ENCODE peak calls at places on chromosomes 6 and 20, in seven cellular contexts. O is cardiac fibroblast, D is GM12878, A is GM12865, F is pancreas, V is endodermal cell, G is upper lobe of right lung. K is an unnamed sample.

GRCh38 chr6:55290736-55291135 is 36.5 kb upstream of the GFRAL start:
- DNase-seq in F (no peak), A (no peak), G (no peak), O (no peak), D (no peak), V (no peak), K (no peak)

GRCh38 chr20:35552914-35553313 is 11.0 kb downstream of the ERGIC3 start:
- DNase-seq in G (no peak), A (no peak), F (no peak), D (no peak), O (no peak), V (no peak), K (no peak)

GRCh38 chr6:93139408-93140081 is 279.8 kb downstream of the EPHA7 start:
- DNase-seq in V (no peak), F (no peak), G (no peak), O (no peak), D (no peak), A (peak), K (no peak)

GRCh38 chr20:10573273-10573950 is 100.4 kb downstream of the JAG1 start:
- DNase-seq in V (no peak), D (no peak), O (peak), G (no peak), A (no peak), F (no peak), K (no peak)

GRCh38 chr6:109795994-109796555 is 105.0 kb downstream of the FIG4 start:
- DNase-seq in D (no peak), A (peak), V (no peak), G (no peak), O (peak), F (no peak), K (no peak)

GRCh38 chr6:103983000-103983399 is 876.7 kb downstream of the HACE1 start:
- DNase-seq in V (no peak), G (no peak), F (no peak), O (peak), A (no peak), D (no peak), K (no peak)

GRCh38 chr6:30761791-30762429 is 17.6 kb upstream of the IER3 start:
- DNase-seq in V (no peak), A (peak), F (no peak), O (no peak), G (no peak), D (no peak), K (no peak)

GRCh38 chr6:155085582-155086253 is 90.6 kb downstream of the TIAM2 start:
- DNase-seq in O (peak), D (no peak), V (peak), A (no peak), G (no peak), F (peak), K (no peak)

GRCh38 chr20:47062226-47062880 is 167.7 kb downstream of the EYA2 start:
- DNase-seq in D (no peak), O (no peak), V (no peak), G (no peak), A (no peak), F (no peak), K (no peak)

GRCh38 chr6:149431905-149432775 is 32.1 kb downstream of the SUMO4 start:
- DNase-seq in G (peak), F (peak), O (peak), V (peak), A (peak), D (peak), K (peak)

GRCh38 chr20:49420811-49421295 is 61.6 kb downstream of the KCNB1 start:
- DNase-seq in O (peak), V (no peak), A (no peak), D (no peak), F (no peak), G (no peak), K (no peak)

GRCh38 chr6:126228001-126228791 is 111.7 kb upstream of the CENPW start:
- DNase-seq in F (no peak), D (no peak), A (no peak), G (no peak), O (no peak), V (no peak), K (no peak)

GRCh38 chr6:111710439-111710838 is 104.8 kb upstream of the TRAF3IP2 start:
- DNase-seq in A (no peak), V (no peak), O (no peak), G (no peak), D (no peak), F (no peak), K (no peak)

GRCh38 chr6:53302678-53303360 is 45.9 kb downstream of the ELOVL5 start:
- DNase-seq in F (no peak), A (no peak), D (no peak), O (peak), G (no peak), V (no peak), K (no peak)

GRCh38 chr6:54179152-54179551 is 67.9 kb downstream of the MLIP start:
- DNase-seq in G (no peak), V (no peak), D (no peak), F (no peak), O (no peak), A (no peak), K (no peak)

GRCh38 chr6:149888659-149889058 is 9.3 kb downstream of the RAET1E start:
- DNase-seq in F (no peak), V (no peak), G (no peak), D (no peak), A (no peak), O (peak), K (no peak)

GRCh38 chr6:107068691-107069630 is 41.0 kb downstream of the MTRES1 start:
- DNase-seq in O (no peak), V (no peak), A (no peak), F (no peak), G (no peak), D (no peak), K (no peak)

GRCh38 chr20:21102252-21102609 is 3.9 kb downstream of the LINC00237 start:
- DNase-seq in V (peak), A (peak), O (no peak), G (no peak), F (peak), D (no peak), K (no peak)

GRCh38 chr6:17714879-17715860 is 8.4 kb upstream of the NUP153 start:
- DNase-seq in F (no peak), G (no peak), O (peak), A (peak), D (no peak), V (peak), K (no peak)

GRCh38 chr6:112563368-112563767 is 216.2 kb downstream of the RFPL4B start:
- DNase-seq in V (peak), D (no peak), G (no peak), O (peak), F (no peak), A (no peak), K (no peak)

GRCh38 chr20:39778847-39779641 is 816.9 kb downstream of the DHX35 start:
- DNase-seq in A (no peak), F (no peak), G (no peak), D (no peak), V (peak), O (no peak), K (no peak)

GRCh38 chr20:39605908-39606307 is 643.8 kb downstream of the DHX35 start:
- DNase-seq in G (no peak), V (no peak), D (no peak), O (no peak), A (no peak), F (no peak), K (no peak)

GRCh38 chr6:165983112-165984072 is 184.3 kb downstream of the TBXT start:
- DNase-seq in G (no peak), D (no peak), V (no peak), F (no peak), O (no peak), A (no peak), K (no peak)

GRCh38 chr6:75376347-75377024 is 91.9 kb upstream of the TMEM30A start:
- DNase-seq in F (no peak), O (peak), V (no peak), D (no peak), A (no peak), G (no peak), K (no peak)

GRCh38 chr6:13466304-13467215 is 20.8 kb downstream of the GFOD1 start:
- DNase-seq in V (peak), A (no peak), D (no peak), O (no peak), F (no peak), G (no peak), K (no peak)

GRCh38 chr6:43317968-43318367 is 9.3 kb upstream of the CRIP3 start:
- DNase-seq in F (no peak), A (no peak), D (no peak), V (no peak), G (no peak), O (no peak), K (no peak)

GRCh38 chr20:44211177-44212039 is 837 bp upstream of the OSER1 start:
- DNase-seq in F (no peak), O (peak), G (no peak), A (no peak), D (no peak), V (no peak), K (no peak)

GRCh38 chr20:2093200-2093781 is 8.3 kb upstream of the STK35 start:
- DNase-seq in G (no peak), F (no peak), D (no peak), A (peak), O (no peak), V (peak), K (no peak)

GRCh38 chr6:89483111-89483720 is 50.3 kb downstream of the ANKRD6 start:
- DNase-seq in V (peak), A (no peak), G (no peak), D (no peak), F (peak), O (peak), K (no peak)
- TF ChIP-seq CTCF in V (no peak), A (no peak), G (no peak), D (no peak), F (no peak), O (no peak), K (no peak)

GRCh38 chr6:27428502-27428901 is 39.9 kb downstream of the ZNF391 start:
- DNase-seq in O (no peak), D (no peak), F (no peak), V (no peak), G (no peak), A (no peak), K (no peak)
- H3K4me3 ChIP-seq in O (no peak), D (no peak), F (no peak), V (no peak), G (no peak), A (no peak), K (no peak)

DNA sequence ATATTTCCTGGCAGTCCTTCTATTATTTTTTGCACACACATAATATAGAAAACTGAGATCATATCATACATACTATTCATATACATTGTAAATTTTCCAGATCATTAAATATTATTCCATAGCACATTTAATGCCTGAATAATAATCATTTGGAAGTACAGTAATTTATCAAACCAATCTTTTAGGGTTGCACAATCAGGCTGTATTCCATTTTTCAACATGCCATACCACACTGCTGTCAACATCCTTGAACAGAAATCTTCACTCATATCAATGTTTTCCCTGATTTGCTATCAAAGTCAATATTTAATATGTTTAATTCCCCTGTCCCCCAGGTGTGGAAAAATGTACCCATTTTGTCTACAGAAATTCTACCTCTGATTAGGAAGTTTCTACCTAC is 122.7 kb upstream of the ADGRF1 start:
- DNase-seq in A (no peak), F (no peak), D (no peak), G (no peak), O (no peak), V (no peak), K (no peak)
- TF ChIP-seq CTCF in A (no peak), F (no peak), D (no peak), G (no peak), O (no peak), V (no peak), K (no peak)

GRCh38 chr20:14431568-14431967 is 94.2 kb upstream of the FLRT3 start:
- DNase-seq in D (no peak), V (no peak), O (no peak), A (no peak), G (no peak), F (no peak), K (no peak)

GRCh38 chr20:14434379-14435136 is 97.1 kb upstream of the FLRT3 start:
- DNase-seq in O (peak), V (no peak), F (no peak), G (no peak), A (no peak), D (no peak), K (no peak)

DNA sequence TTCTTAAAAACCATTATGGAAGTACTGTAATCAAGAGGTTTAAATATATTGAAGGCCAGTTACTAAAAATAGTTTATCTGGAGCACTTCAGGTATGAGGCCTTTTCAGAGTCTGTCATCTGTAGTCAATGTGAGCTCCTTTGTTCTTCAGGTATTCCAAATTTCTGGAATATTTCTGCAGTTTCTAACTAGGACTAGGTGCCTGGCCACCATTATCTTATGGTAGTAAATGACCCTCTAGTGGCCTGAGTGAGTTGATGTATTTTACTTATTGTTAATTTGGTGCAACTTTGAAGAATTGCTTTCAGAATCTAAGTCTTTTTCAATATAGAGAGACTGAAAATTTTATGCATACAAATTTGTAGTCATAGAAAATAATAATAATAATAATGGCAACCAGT is 95.2 kb upstream of the FLRT3 start:
- DNase-seq in F (no peak), D (no peak), G (no peak), O (no peak), V (no peak), A (no peak), K (no peak)
- H3K4me3 ChIP-seq in F (no peak), D (no peak), G (no peak), O (no peak), V (no peak), A (no peak), K (no peak)

GRCh38 chr20:57581202-57582028 is 20.5 kb downstream of the PCK1 start:
- DNase-seq in A (no peak), V (no peak), D (no peak), O (no peak), G (no peak), F (no peak), K (no peak)
- TF ChIP-seq CTCF in A (no peak), V (peak), D (no peak), O (no peak), G (no peak), F (no peak), K (no peak)

GRCh38 chr6:158633127-158633526 is 11.4 kb downstream of the DYNLT1 start:
- DNase-seq in O (no peak), F (no peak), V (no peak), A (no peak), G (peak), D (no peak), K (no peak)

GRCh38 chr6:158636778-158637177 is 7.8 kb downstream of the DYNLT1 start:
- DNase-seq in O (no peak), A (no peak), F (no peak), G (no peak), V (no peak), D (no peak), K (no peak)

GRCh38 chr6:158635427-158636073 is 9.0 kb downstream of the DYNLT1 start:
- DNase-seq in O (no peak), F (no peak), G (peak), V (no peak), A (no peak), D (no peak), K (no peak)

GRCh38 chr6:158631678-158632537 is 12.6 kb downstream of the DYNLT1 start:
- DNase-seq in V (peak), G (peak), O (peak), A (no peak), F (no peak), D (no peak), K (no peak)

GRCh38 chr6:158634695-158635426 is 9.7 kb downstream of the DYNLT1 start:
- DNase-seq in V (no peak), D (no peak), O (no peak), F (no peak), G (peak), A (no peak), K (no peak)
- H3K4me3 ChIP-seq in V (no peak), D (no peak), O (no peak), F (no peak), G (no peak), A (no peak), K (no peak)

GRCh38 chr6:33581186-33581585 is 1.1 kb upstream of the BAK1 start:
- DNase-seq in D (no peak), V (no peak), G (no peak), F (no peak), O (no peak), A (no peak), K (no peak)

GRCh38 chr6:33586108-33586640 is 6.1 kb upstream of the BAK1 start:
- DNase-seq in G (no peak), V (no peak), D (no peak), F (no peak), O (no peak), A (no peak), K (no peak)

GRCh38 chr6:33585403-33586107 is 5.5 kb upstream of the BAK1 start:
- DNase-seq in G (peak), D (peak), O (peak), A (peak), F (peak), V (peak), K (peak)

GRCh38 chr6:33584700-33585402 is 4.8 kb upstream of the BAK1 start:
- DNase-seq in A (no peak), V (peak), D (no peak), G (no peak), O (no peak), F (no peak), K (no peak)

GRCh38 chr6:33583591-33584155 is 3.6 kb upstream of the BAK1 start:
- DNase-seq in O (no peak), G (no peak), D (no peak), V (peak), F (no peak), A (no peak), K (no peak)
- TF ChIP-seq CTCF in O (peak), G (no peak), D (peak), V (peak), F (no peak), A (peak), K (peak)

DNA sequence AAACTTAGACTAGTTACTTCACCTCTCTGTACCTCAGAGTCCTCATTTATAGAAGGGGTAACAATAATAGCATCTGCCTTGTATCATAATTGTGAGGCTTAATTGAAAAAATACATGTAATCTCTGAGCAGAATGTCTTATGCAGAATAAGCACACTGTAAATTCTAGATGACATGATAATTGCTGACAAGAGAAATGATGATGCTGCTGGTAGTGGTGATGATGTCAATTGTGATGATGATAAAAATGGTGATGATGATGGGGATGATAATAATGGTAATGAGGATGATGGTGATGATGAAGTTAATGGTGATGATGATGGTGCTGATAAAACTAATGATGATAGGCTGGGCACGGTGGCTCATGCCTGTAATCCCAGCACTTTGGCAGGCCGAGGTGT is 346.1 kb upstream of the CDH4 start:
- DNase-seq in G (no peak), D (no peak), A (no peak), O (no peak), V (no peak), F (no peak), K (no peak)
- H3K4me3 ChIP-seq in G (no peak), D (no peak), A (no peak), O (no peak), V (no peak), F (no peak), K (no peak)

GRCh38 chr20:18072532-18072931 is 14.8 kb upstream of the OVOL2 start:
- DNase-seq in F (no peak), V (no peak), G (no peak), O (no peak), A (no peak), D (no peak), K (no peak)

GRCh38 chr20:18063676-18064075 is 6.0 kb upstream of the OVOL2 start:
- DNase-seq in O (no peak), F (no peak), V (peak), G (no peak), D (no peak), A (no peak), K (no peak)

DNA sequence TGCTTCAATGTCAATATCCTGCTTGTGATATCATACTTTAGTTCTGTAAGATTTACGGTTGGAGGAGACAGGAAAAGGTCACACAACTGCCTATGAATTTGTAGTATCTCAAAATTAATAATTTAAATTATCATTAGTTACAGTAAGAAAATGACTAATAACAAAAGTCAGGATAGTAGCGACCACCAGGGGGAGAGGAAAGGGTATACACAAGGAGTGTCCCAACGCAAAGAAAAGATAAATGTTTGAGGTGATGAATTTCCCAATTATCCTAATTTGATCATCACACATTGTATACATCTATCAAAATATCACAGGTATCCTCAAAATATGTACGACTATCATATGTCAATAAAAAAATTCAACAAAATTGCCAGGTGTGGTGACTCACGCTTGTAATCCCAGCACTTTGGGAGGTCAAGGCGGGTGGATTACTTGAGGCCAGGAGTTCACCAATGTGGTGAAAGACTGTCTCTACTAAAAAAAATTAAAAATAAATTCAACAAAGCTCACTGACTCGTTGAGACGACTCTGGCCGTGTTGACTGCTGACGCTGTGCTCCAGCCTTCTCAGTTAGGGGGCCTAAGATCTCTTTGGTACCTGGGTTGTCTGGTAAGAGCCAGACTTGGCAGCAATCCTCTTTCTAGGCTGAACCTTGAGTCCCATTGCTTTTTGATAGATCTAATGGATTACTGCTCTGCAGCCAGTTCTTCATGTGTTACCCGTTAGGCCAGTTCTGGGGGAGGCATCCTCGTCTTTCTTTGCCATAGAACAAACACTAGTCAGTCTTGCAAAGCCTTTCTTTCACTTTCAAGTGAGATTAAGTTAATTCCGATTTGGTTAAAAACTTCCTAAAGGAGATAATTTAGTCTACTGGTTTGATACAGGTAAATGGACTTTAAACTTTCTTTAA is 9.0 kb upstream of the OVOL2 start:
- DNase-seq in V (peak), G (no peak), F (no peak), D (no peak), A (no peak), O (no peak), K (no peak)
- TF ChIP-seq CTCF in V (peak), G (no peak), F (no peak), D (no peak), A (no peak), O (no peak), K (no peak)

K was measured in GM12864.